ENCODE peak calls at places on chromosomes 13 and 19, in four cellular contexts. Z, L, K and X are unnamed samples.

GRCh38 chr19:1860133-1860775 is 3.1 kb downstream of the KLF16 start:
- DNase-seq in K (peak), L (peak), Z (no peak), X (no peak)

GRCh38 chr13:91185294-91185863 is 162.1 kb upstream of the MIR17HG start:
- DNase-seq in K (no peak), L (no peak), Z (no peak), X (no peak)

GRCh38 chr19:45340232-45340898 is at the start of gene KLC3:
- DNase-seq in Z (peak), K (no peak), L (no peak), X (peak)

GRCh38 chr13:74230984-74231443 is 96.8 kb upstream of the KLF12 start:
- DNase-seq in L (no peak), Z (no peak), K (no peak), X (no peak)

GRCh38 chr13:73230714-73231113 is 171.9 kb downstream of the KLF5 start:
- DNase-seq in Z (no peak), K (no peak), L (peak), X (no peak)

GRCh38 chr19:2332341-2333026 is 4.0 kb downstream of the SPPL2B start:
- DNase-seq in L (no peak), Z (no peak), K (no peak), X (peak)

GRCh38 chr19:18386543-18387251 is 739 bp downstream of the GDF15 start:
- DNase-seq in L (no peak), Z (no peak), K (no peak), X (no peak)

GRCh38 chr19:3365447-3366103 is 808 bp upstream of the NFIC start:
- DNase-seq in Z (no peak), K (peak), L (peak), X (no peak)

GRCh38 chr13:39815345-39816111 is 160.1 kb downstream of the COG6 start:
- DNase-seq in K (no peak), Z (no peak), L (no peak), X (no peak)

GRCh38 chr19:33795370-33796163 is 1.1 kb upstream of the KCTD15 start:
- DNase-seq in L (peak), Z (peak), K (peak), X (peak)

GRCh38 chr13:112181336-112182051 is 114.5 kb downstream of the SOX1 start:
- DNase-seq in L (no peak), K (no peak), Z (no peak), X (no peak)

GRCh38 chr13:106906431-106906996 is 338.6 kb upstream of the ARGLU1 start:
- DNase-seq in K (no peak), L (no peak), Z (no peak), X (no peak)

GRCh38 chr13:99935772-99936171 is 35.8 kb downstream of the ZIC5 start:
- DNase-seq in K (no peak), L (no peak), Z (no peak), X (no peak)

GRCh38 chr19:55118401-55118991 is 1.1 kb upstream of the PPP1R12C start:
- DNase-seq in L (no peak), K (peak), Z (peak), X (no peak)

GRCh38 chr19:10692673-10693264 is 8.5 kb upstream of the QTRT1 start:
- DNase-seq in K (no peak), L (no peak), Z (no peak), X (no peak)

GRCh38 chr19:35978832-35979365 is 16.1 kb upstream of the SDHAF1 start:
- DNase-seq in K (no peak), L (no peak), Z (no peak), X (no peak)

GRCh38 chr19:19068659-19069509 is 5.1 kb downstream of the SLC25A42 start:
- DNase-seq in Z (no peak), L (no peak), K (no peak), X (no peak)

GRCh38 chr19:44649578-44650145 is 6.0 kb downstream of the PVR start:
- DNase-seq in Z (no peak), K (no peak), L (no peak), X (no peak)

GRCh38 chr19:12847159-12848139 is 9.1 kb downstream of the MAST1 start:
- DNase-seq in K (peak), Z (peak), L (peak), X (peak)